ENCODE peak calls at places on chromosomes 4 and X, in four cellular contexts. One of them, this sample, is unnamed.

GRCh38 chr4:75514949-75515612 is 808 bp downstream of the THAP6 start:
- DNase-seq in testis: no peak
- DNase-seq in CD8-positive, alpha-beta T cell: no peak
- DNase-seq in kidney: no peak
- DNase-seq in this sample: no peak

GRCh38 chr4:88458091-88458740 is 1.3 kb downstream of the HERC5 start:
- DNase-seq in testis: no peak
- DNase-seq in CD8-positive, alpha-beta T cell: no peak
- DNase-seq in kidney: no peak
- DNase-seq in this sample: no peak

GRCh38 chr4:53943345-53944085 is 120.9 kb downstream of the CHIC2 start:
- DNase-seq in testis: no peak
- DNase-seq in CD8-positive, alpha-beta T cell: no peak
- DNase-seq in kidney: no peak
- DNase-seq in this sample: peak; percentile 88

GRCh38 chr4:173859091-173859713 is 329.2 kb upstream of the HAND2 start:
- DNase-seq in testis: no peak
- DNase-seq in CD8-positive, alpha-beta T cell: no peak
- DNase-seq in kidney: no peak
- DNase-seq in this sample: no peak

GRCh38 chrX:123424546-123424945 is 240.5 kb downstream of the GRIA3 start:
- DNase-seq in testis: no peak
- DNase-seq in CD8-positive, alpha-beta T cell: no peak
- DNase-seq in kidney: no peak
- DNase-seq in this sample: peak; percentile 23

GRCh38 chr4:24772061-24772705 is 23.2 kb upstream of the SOD3 start:
- DNase-seq in testis: no peak
- DNase-seq in CD8-positive, alpha-beta T cell: no peak
- DNase-seq in kidney: no peak
- DNase-seq in this sample: no peak

GRCh38 chrX:38282044-38282443 is 45.3 kb downstream of the RPGR start:
- DNase-seq in testis: no peak
- DNase-seq in CD8-positive, alpha-beta T cell: no peak
- DNase-seq in kidney: no peak
- DNase-seq in this sample: no peak

GRCh38 chr4:146521543-146522097 is at the start of gene SLC10A7:
- DNase-seq in testis: peak; percentile 89
- DNase-seq in CD8-positive, alpha-beta T cell: peak; percentile 66
- DNase-seq in kidney: peak; percentile 86
- DNase-seq in this sample: peak; percentile 46

GRCh38 chr4:7240341-7240740 is 48.0 kb downstream of the SORCS2 start:
- DNase-seq in testis: no peak
- DNase-seq in CD8-positive, alpha-beta T cell: no peak
- DNase-seq in kidney: peak; percentile 13
- DNase-seq in this sample: no peak

GRCh38 chrX:23981222-23981621 is 45.8 kb downstream of the KLHL15 start:
- DNase-seq in testis: no peak
- DNase-seq in CD8-positive, alpha-beta T cell: no peak
- DNase-seq in kidney: no peak
- DNase-seq in this sample: no peak

GRCh38 chr4:76087007-76087769 is 12.7 kb downstream of the ART3 start:
- DNase-seq in testis: peak; percentile 66
- DNase-seq in CD8-positive, alpha-beta T cell: no peak
- DNase-seq in kidney: peak; percentile 42
- DNase-seq in this sample: peak; percentile 67

GRCh38 chr4:141900841-141901240 is 264.5 kb downstream of the IL15 start:
- DNase-seq in testis: no peak
- DNase-seq in CD8-positive, alpha-beta T cell: no peak
- DNase-seq in kidney: no peak
- DNase-seq in this sample: no peak

GRCh38 chrX:40434947-40435346 is 145.8 kb upstream of the ATP6AP2 start:
- DNase-seq in testis: peak; percentile 17
- DNase-seq in CD8-positive, alpha-beta T cell: no peak
- DNase-seq in kidney: no peak
- DNase-seq in this sample: peak; percentile 38

GRCh38 chr4:7134737-7135388 is 57.5 kb upstream of the SORCS2 start:
- DNase-seq in testis: peak; percentile 77
- DNase-seq in CD8-positive, alpha-beta T cell: no peak
- DNase-seq in kidney: peak; percentile 87
- DNase-seq in this sample: peak; percentile 34

GRCh38 chrX:136780738-136781137 is at the start of gene ARHGEF6:
- DNase-seq in testis: peak; percentile 15
- DNase-seq in CD8-positive, alpha-beta T cell: peak; percentile 20
- DNase-seq in kidney: no peak
- DNase-seq in this sample: no peak

GRCh38 chrX:10172867-10173266 is 16.1 kb downstream of the CLCN4 start:
- DNase-seq in testis: no peak
- DNase-seq in CD8-positive, alpha-beta T cell: no peak
- DNase-seq in kidney: no peak
- DNase-seq in this sample: no peak
- TF ChIP-seq CTCF in testis: no peak
- TF ChIP-seq CTCF in CD8-positive, alpha-beta T cell: no peak
- TF ChIP-seq CTCF in kidney: no peak
- TF ChIP-seq CTCF in this sample: no peak

GRCh38 chr4:40231464-40231863 is 34.6 kb downstream of the RHOH start:
- DNase-seq in testis: no peak
- DNase-seq in CD8-positive, alpha-beta T cell: no peak
- DNase-seq in kidney: no peak
- DNase-seq in this sample: no peak
- H3K27ac ChIP-seq in testis: no peak overlapping the region
- H3K27ac ChIP-seq in CD8-positive, alpha-beta T cell: peak overlapping the region; percentile 43
- H3K27ac ChIP-seq in kidney: no peak overlapping the region
- H3K27ac ChIP-seq in this sample: no peak overlapping the region

DNA sequence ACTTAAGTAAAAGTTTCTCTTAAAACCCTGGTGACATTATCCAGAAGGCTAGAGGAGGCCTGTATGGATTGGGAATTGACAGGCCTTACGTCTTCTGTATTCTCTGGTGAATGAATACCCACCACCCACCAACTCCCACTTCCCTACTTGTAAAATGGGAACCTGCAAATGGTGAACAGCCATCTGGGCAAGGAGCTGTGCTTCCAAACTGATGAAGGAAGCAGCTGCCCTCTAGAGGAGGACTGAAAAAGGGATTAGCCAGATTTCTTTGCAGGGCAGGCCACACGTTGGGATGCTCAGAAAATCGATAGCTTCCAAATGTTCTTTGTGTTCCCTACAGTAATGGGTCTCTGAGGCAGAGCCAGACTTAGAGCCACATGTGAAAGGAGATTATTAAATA is 39.3 kb upstream of the LPAR4 start:
- DNase-seq in testis: no peak
- DNase-seq in CD8-positive, alpha-beta T cell: no peak
- DNase-seq in kidney: no peak
- DNase-seq in this sample: peak; percentile 9
- TF ChIP-seq CTCF in testis: peak; percentile 17
- TF ChIP-seq CTCF in CD8-positive, alpha-beta T cell: no peak
- TF ChIP-seq CTCF in kidney: peak; percentile 9
- TF ChIP-seq CTCF in this sample: peak; percentile 49

DNA sequence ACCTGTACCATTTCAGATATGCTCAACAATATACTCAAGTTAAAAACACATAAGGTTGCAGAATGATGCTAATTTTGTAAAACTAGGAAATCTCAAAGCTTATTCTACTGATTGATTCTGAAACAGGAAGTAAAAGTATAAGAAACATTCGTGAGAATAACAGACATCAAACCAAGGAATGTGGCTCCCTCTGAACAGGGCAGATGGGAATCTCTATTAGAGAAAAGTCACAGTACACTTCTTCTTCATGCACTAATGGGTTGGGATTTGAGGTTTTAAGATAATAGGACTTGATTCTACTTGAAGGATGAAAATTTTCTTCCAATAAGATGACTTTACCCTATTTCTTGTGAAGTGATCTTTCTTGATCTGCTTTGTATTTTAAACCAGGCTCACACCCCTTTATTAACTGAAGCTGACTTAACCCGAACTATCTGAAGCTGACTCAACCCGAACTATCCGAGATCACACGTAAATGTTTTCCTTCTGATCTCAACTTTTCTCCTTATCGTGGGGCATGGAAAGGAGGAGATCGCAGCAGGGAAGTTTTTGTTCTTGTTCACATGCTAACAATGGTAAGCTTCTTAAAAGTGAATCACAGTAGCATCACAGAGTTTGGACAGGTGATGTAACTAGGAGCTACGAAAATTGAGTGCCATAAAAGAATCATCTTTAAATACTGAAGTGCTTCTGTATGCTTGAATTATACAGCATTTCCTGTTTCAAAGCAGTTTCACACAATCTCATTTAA is 363.1 kb upstream of the ZFP42 start:
- DNase-seq in testis: no peak
- DNase-seq in CD8-positive, alpha-beta T cell: no peak
- DNase-seq in kidney: no peak
- DNase-seq in this sample: no peak
- H3K27ac ChIP-seq in testis: no peak overlapping the region
- H3K27ac ChIP-seq in CD8-positive, alpha-beta T cell: no peak overlapping the region
- H3K27ac ChIP-seq in kidney: no peak overlapping the region
- H3K27ac ChIP-seq in this sample: no peak overlapping the region

This sample was measured in foreskin keratinocyte.